ENCODE peak calls at places on chromosome 16, in ten cellular contexts. M is CD8-positive, alpha-beta T cell; S is AG04450; O is IMR-90; C is tibial artery; V is foreskin keratinocyte; Y is psoas muscle; P is endodermal cell; A is lower lobe of right lung; Z is Karpas-422. D is an unnamed sample.

GRCh38 chr16:11256657-11257130 is 690 bp upstream of the SOCS1 start:
- DNase-seq in M (no peak), S (no peak), O (peak), C (peak), V (no peak), Y (peak), P (peak), A (peak), Z (no peak), D (peak)

GRCh38 chr16:59111280-59111679 is 377.2 kb upstream of the GOT2 start:
- DNase-seq in M (no peak), S (no peak), O (no peak), C (no peak), V (no peak), Y (no peak), P (no peak), A (no peak), Z (no peak), D (no peak)

GRCh38 chr16:29862383-29862883 is 593 bp downstream of the CDIPT start:
- DNase-seq in M (no peak), S (no peak), O (no peak), C (no peak), V (no peak), Y (no peak), P (no peak), A (no peak), Z (peak), D (no peak)

GRCh38 chr16:17023606-17024005 is 447.2 kb downstream of the XYLT1 start:
- DNase-seq in M (no peak), S (no peak), O (no peak), C (no peak), V (no peak), Y (no peak), P (no peak), A (no peak), Z (no peak), D (no peak)

GRCh38 chr16:1909661-1910231 is 8.5 kb downstream of the HS3ST6 start:
- DNase-seq in M (no peak), S (no peak), O (no peak), C (no peak), V (no peak), Y (no peak), P (no peak), A (no peak), Z (no peak), D (peak)

GRCh38 chr16:14301150-14302030 is 230.3 kb downstream of the MRTFB start:
- DNase-seq in M (no peak), S (no peak), O (no peak), C (peak), V (no peak), Y (peak), P (peak), A (no peak), Z (peak), D (no peak)

GRCh38 chr16:53864819-53865491 is 161.0 kb downstream of the FTO start:
- DNase-seq in M (no peak), S (no peak), O (peak), C (no peak), V (peak), Y (no peak), P (no peak), A (no peak), Z (no peak), D (no peak)

GRCh38 chr16:67391424-67392300 is 1.6 kb downstream of the TPPP3 start:
- DNase-seq in M (no peak), S (no peak), O (no peak), C (peak), V (no peak), Y (no peak), P (no peak), A (peak), Z (no peak), D (no peak)

GRCh38 chr16:963913-964695 is 6.7 kb downstream of the LMF1 start:
- DNase-seq in M (no peak), S (no peak), O (no peak), C (no peak), V (no peak), Y (no peak), P (no peak), A (peak), Z (no peak), D (no peak)

GRCh38 chr16:57446530-57447141 is 549 bp downstream of the CIAPIN1 start:
- DNase-seq in M (no peak), S (no peak), O (peak), C (no peak), V (no peak), Y (peak), P (no peak), A (no peak), Z (peak), D (no peak)

GRCh38 chr16:5916711-5917191 is 819.2 kb upstream of the EEF2KMT start:
- DNase-seq in M (no peak), S (no peak), O (no peak), C (no peak), V (peak), Y (no peak), P (peak), A (no peak), Z (no peak), D (no peak)

GRCh38 chr16:12613131-12613991 is 190.3 kb downstream of the CPPED1 start:
- DNase-seq in M (no peak), S (no peak), O (peak), C (no peak), V (peak), Y (no peak), P (peak), A (no peak), Z (no peak), D (peak)

GRCh38 chr16:87114832-87115231 is 202.4 kb downstream of the C16orf95 start:
- DNase-seq in M (no peak), S (no peak), O (no peak), C (no peak), V (no peak), Y (no peak), P (peak), A (no peak), Z (peak), D (no peak)

GRCh38 chr16:58501242-58502131 is 1.5 kb downstream of the NDRG4 start:
- DNase-seq in M (no peak), S (no peak), O (no peak), C (peak), V (no peak), Y (no peak), P (peak), A (peak), Z (peak), D (no peak)

GRCh38 chr16:81627024-81627423 is 152.1 kb upstream of the PLCG2 start:
- DNase-seq in M (no peak), S (no peak), O (peak), C (no peak), V (no peak), Y (no peak), P (no peak), A (no peak), Z (no peak), D (no peak)

GRCh38 chr16:69724981-69725479 is 1.3 kb downstream of the NQO1 start:
- DNase-seq in M (no peak), S (no peak), O (no peak), C (peak), V (no peak), Y (no peak), P (peak), A (no peak), Z (no peak), D (no peak)

GRCh38 chr16:35735403-35736251 is 2276.2 kb downstream of the TP53TG3F start:
- DNase-seq in M (no peak), S (no peak), O (no peak), C (no peak), V (no peak), Y (no peak), P (no peak), A (no peak), Z (no peak), D (peak)

GRCh38 chr16:53937068-53937614 is 233.2 kb downstream of the FTO start:
- DNase-seq in M (no peak), S (no peak), O (no peak), C (no peak), V (no peak), Y (no peak), P (no peak), A (no peak), Z (no peak), D (no peak)

GRCh38 chr16:62077998-62078397 is 41.8 kb upstream of the CDH8 start:
- DNase-seq in M (no peak), S (no peak), O (no peak), C (no peak), V (no peak), Y (no peak), P (peak), A (no peak), Z (no peak), D (no peak)

GRCh38 chr16:28063047-28063521 is 430 bp downstream of the GSG1L start:
- DNase-seq in M (no peak), S (no peak), O (peak), C (no peak), V (no peak), Y (no peak), P (peak), A (no peak), Z (no peak), D (no peak)

GRCh38 chr16:55036371-55036821 is 105.7 kb downstream of the IRX5 start:
- DNase-seq in M (no peak), S (no peak), O (no peak), C (peak), V (no peak), Y (no peak), P (peak), A (no peak), Z (no peak), D (peak)

GRCh38 chr16:85520853-85521736 is 92.0 kb upstream of the GSE1 start:
- DNase-seq in M (no peak), S (no peak), O (no peak), C (no peak), V (peak), Y (no peak), P (no peak), A (peak), Z (no peak), D (no peak)

GRCh38 chr16:1474796-1475551 is at the start of gene CLCN7:
- DNase-seq in M (peak), S (peak), O (peak), C (peak), V (peak), Y (peak), P (peak), A (peak), Z (peak), D (peak)

GRCh38 chr16:1968146-1968953 is 1.7 kb downstream of the RNF151 start:
- DNase-seq in M (no peak), S (no peak), O (no peak), C (no peak), V (no peak), Y (no peak), P (no peak), A (no peak), Z (no peak), D (no peak)

GRCh38 chr16:67154578-67155304 is 3.9 kb upstream of the B3GNT9 start:
- DNase-seq in M (no peak), S (no peak), O (no peak), C (no peak), V (no peak), Y (no peak), P (peak), A (no peak), Z (no peak), D (no peak)

GRCh38 chr16:3578610-3579551 is 1.7 kb upstream of the NLRC3 start:
- DNase-seq in M (peak), S (no peak), O (no peak), C (no peak), V (no peak), Y (no peak), P (no peak), A (no peak), Z (peak), D (no peak)
- H3K27ac ChIP-seq in M (peak), S (no peak), O (no peak), C (no peak), V (no peak), Y (no peak), P (peak), A (no peak), Z (peak), D (no peak)

GRCh38 chr16:23821467-23821866 is 14.3 kb upstream of the PRKCB start:
- DNase-seq in M (no peak), S (no peak), O (no peak), C (no peak), V (no peak), Y (no peak), P (no peak), A (no peak), Z (no peak), D (no peak)
- H3K27ac ChIP-seq in M (no peak), S (no peak), O (no peak), C (no peak), V (no peak), Y (no peak), P (no peak), A (no peak), Z (no peak), D (no peak)

DNA sequence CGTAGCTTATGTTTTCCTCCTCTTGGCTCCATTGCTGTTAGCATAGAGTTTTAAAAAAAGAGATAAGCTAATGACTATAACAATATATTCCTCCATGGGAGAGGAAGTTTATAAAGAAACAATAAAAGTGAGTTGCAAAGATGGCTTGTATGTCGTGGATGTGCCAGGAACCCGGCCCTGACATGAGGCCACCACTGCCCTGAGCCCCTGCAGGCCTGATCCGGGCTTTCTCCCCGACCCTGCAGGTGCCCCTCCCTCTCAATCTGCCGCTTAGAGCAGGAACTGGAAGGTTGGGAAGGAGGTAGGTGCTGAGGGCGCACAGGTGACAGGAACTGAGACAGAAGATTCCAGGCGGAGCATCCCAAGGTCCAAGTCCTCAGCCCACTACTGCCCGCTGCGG is 11.7 kb downstream of the PAM16 start:
- DNase-seq in M (no peak), S (no peak), O (no peak), C (no peak), V (no peak), Y (no peak), P (no peak), A (no peak), Z (no peak), D (no peak)
- H3K27ac ChIP-seq in M (no peak), S (no peak), O (no peak), C (no peak), V (no peak), Y (no peak), P (peak), A (peak), Z (no peak), D (no peak)

DNA sequence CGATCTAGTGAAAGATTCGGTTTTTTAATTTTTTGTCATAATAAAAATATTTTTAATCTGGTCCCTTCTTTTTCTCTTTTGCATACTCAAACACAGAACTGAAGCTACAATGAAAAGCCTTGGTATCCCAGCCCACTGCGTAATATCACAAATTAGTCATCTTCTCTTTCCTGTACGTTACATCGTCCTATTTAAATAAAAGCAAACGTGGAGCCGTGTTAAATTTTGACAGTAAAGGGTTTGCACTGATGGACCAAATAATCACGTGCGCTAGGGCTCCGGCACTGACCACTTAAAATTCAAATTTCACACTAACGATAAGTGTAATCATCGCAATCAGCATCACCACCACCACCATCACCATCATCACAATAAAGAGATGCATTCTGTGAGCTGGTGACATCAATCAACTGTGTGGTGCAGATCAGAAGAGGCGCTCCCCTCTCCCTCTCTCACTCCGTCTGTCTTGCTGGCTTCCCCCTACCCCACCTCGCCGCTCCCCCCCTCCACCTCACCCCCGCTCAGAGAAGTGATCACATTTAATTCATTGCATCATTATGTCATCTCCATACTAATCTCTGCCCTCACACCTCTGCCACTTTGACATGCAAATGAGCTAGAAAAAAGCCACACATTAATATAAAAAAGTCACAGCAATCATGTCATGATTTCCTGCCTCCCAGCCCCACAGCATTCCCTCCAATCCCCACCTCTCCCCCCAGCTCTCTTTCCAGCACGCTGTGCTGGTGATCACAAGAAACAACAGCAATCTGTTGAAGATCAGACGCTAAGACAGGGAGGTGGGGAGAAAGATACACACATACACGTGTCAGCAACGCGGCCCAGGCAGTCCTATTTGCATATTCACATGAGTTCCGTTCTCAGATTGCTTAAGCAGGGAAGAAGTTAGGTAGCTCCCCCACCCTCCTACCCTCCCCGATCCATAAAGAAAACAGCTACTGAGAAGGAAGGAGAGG is 405.8 kb upstream of the PSMD7 start:
- DNase-seq in M (no peak), S (no peak), O (peak), C (no peak), V (no peak), Y (no peak), P (peak), A (no peak), Z (no peak), D (no peak)
- H3K27ac ChIP-seq in M (no peak), S (no peak), O (no peak), C (peak), V (no peak), Y (no peak), P (peak), A (no peak), Z (no peak), D (no peak)

DNA sequence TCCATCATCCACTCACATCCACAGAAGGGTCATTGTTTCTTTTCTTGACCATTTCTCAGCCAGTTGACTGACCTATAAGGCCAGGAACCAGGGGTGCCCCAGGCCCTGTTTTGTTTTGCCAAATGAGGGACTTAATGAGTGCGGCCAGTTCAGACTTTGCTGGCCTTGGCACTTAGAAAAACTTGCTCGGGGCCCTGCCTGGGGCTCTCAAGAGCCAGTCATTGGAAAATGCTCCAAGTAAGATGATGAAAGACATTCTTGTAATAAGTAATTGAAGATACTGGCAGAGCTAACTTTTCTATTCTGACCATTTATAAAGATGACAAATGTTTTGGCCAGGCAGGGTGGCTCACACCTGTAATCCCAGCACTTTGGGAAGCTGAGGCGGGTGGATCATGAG is 29.0 kb upstream of the CLEC18B start:
- DNase-seq in M (no peak), S (no peak), O (no peak), C (no peak), V (no peak), Y (no peak), P (no peak), A (no peak), Z (no peak), D (no peak)
- H3K27ac ChIP-seq in M (no peak), S (peak), O (peak), C (peak), V (peak), Y (peak), P (no peak), A (peak), Z (no peak), D (peak)

DNA sequence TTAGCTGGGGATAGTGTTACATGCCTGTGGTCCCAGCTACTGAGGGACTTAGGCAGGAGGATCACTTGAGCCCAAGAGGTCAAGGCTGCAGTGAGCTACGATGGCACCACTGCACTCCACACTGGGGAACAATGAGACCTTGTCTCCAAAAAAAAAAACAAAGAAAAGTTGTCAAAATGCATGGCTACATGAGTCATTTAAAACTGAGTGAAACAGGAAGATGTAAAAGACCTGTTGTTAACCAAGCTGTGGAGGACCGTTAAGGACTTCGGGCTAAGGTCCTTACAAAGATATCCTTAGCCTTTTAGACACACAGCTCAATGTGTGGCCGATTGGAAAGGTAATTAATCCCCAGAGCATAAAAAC is 25.1 kb downstream of the ZP2 start:
- DNase-seq in M (no peak), S (no peak), O (peak), C (no peak), V (no peak), Y (no peak), P (no peak), A (no peak), Z (no peak), D (no peak)
- H3K27ac ChIP-seq in M (no peak), S (no peak), O (no peak), C (no peak), V (no peak), Y (no peak), P (no peak), A (no peak), Z (no peak), D (no peak)

GRCh38 chr16:19841184-19841583 is 43.5 kb downstream of the GPRC5B start:
- DNase-seq in M (no peak), S (no peak), O (no peak), C (no peak), V (no peak), Y (no peak), P (no peak), A (no peak), Z (no peak), D (no peak)

GRCh38 chr16:19846421-19846820 is 38.2 kb downstream of the GPRC5B start:
- DNase-seq in M (no peak), S (no peak), O (no peak), C (no peak), V (no peak), Y (no peak), P (no peak), A (no peak), Z (no peak), D (no peak)

GRCh38 chr16:19843371-19843770 is 41.3 kb downstream of the GPRC5B start:
- DNase-seq in M (no peak), S (no peak), O (peak), C (no peak), V (peak), Y (no peak), P (no peak), A (no peak), Z (no peak), D (no peak)

GRCh38 chr16:19842758-19843157 is 41.9 kb downstream of the GPRC5B start:
- DNase-seq in M (no peak), S (no peak), O (no peak), C (no peak), V (no peak), Y (no peak), P (no peak), A (no peak), Z (no peak), D (no peak)

GRCh38 chr16:19844945-19845641 is 39.6 kb downstream of the GPRC5B start:
- DNase-seq in M (no peak), S (peak), O (peak), C (no peak), V (peak), Y (no peak), P (no peak), A (no peak), Z (no peak), D (no peak)
- H3K27ac ChIP-seq in M (no peak), S (peak), O (peak), C (no peak), V (no peak), Y (peak), P (no peak), A (no peak), Z (no peak), D (no peak)

DNA sequence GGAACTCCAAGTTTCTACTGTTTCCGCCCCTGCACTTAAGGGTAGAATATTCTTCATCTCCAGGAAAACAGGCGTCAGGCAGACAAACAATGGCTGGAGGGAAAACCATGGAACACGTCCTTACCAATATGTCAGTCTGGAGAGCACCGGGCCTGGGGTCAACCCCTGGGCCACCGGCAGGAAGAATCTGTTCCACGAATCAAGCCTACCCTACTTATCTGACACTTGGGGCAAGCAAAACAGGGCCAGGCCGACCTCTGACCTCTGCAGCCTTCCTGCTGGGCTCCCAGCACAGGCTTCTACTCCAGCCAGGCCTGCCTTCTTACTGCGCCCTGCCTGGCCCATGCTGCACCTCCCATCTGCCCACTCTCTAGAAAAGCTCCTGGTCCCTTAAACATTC is 10.1 kb downstream of the VAC14 start:
- DNase-seq in M (no peak), S (no peak), O (no peak), C (no peak), V (no peak), Y (no peak), P (no peak), A (no peak), Z (no peak), D (no peak)
- H3K27ac ChIP-seq in M (no peak), S (no peak), O (no peak), C (no peak), V (no peak), Y (no peak), P (no peak), A (no peak), Z (no peak), D (no peak)